ENCODE peak calls at places on chromosomes 3 and 15, in five cellular contexts. N, Z, H, J and C are unnamed samples.
A peak's percentile ranks its signal among the peaks of the same experiment; 100 is the strongest.

GRCh38 chr3:40653878-40654277 is 129.1 kb downstream of the ZNF621 start:
- DNase-seq in Z (no peak), H (no peak), J (no peak), N (no peak), C (no peak)

GRCh38 chr3:180913582-180914404 is 1.3 kb downstream of the FXR1 start:
- DNase-seq in H (no peak), J (peak; percentile 48), N (no peak), Z (peak; percentile 2), C (no peak)

GRCh38 chr3:45524605-45525004 is 69.9 kb upstream of the LIMD1 start:
- DNase-seq in H (peak; percentile 52), N (no peak), J (peak; percentile 56), Z (no peak), C (no peak)

GRCh38 chr3:84039091-84039490 is 919.7 kb upstream of the CADM2 start:
- DNase-seq in Z (no peak), J (no peak), N (no peak), H (no peak), C (no peak)

GRCh38 chr15:57743424-57743823 is 36.9 kb downstream of the POLR2M start:
- DNase-seq in Z (peak; percentile 59), N (no peak), H (no peak), J (no peak), C (no peak)

GRCh38 chr3:12046406-12046805 is 42.2 kb downstream of the SYN2 start:
- DNase-seq in Z (peak; percentile 7), N (no peak), H (no peak), J (peak; percentile 9), C (no peak)

GRCh38 chr15:64847448-64847847 is 5.7 kb downstream of the PLEKHO2 start:
- DNase-seq in Z (no peak), J (no peak), H (no peak), N (no peak), C (no peak)

GRCh38 chr3:7977245-7978103 is 524.1 kb upstream of the LMCD1 start:
- DNase-seq in J (peak; percentile 4), H (no peak), N (no peak), Z (no peak), C (no peak)

GRCh38 chr15:67066041-67067021 is 929 bp downstream of the SMAD3 start:
- DNase-seq in Z (peak; percentile 77), H (no peak), J (no peak), N (no peak), C (no peak)

GRCh38 chr15:90294601-90295269 is 29.3 kb downstream of the NGRN start:
- DNase-seq in N (no peak), J (no peak), Z (no peak), H (no peak), C (no peak)

GRCh38 chr3:81490541-81491288 is 270.7 kb downstream of the GBE1 start:
- DNase-seq in N (peak; percentile 61), J (peak; percentile 93), H (peak; percentile 79), Z (peak; percentile 94), C (peak; percentile 23)

GRCh38 chr15:33068007-33068441 is 126.5 kb downstream of the FMN1 start:
- DNase-seq in J (peak; percentile 39), Z (peak; percentile 28), N (no peak), H (peak; percentile 68), C (no peak)

GRCh38 chr3:157785071-157785826 is 282.0 kb upstream of the VEPH1 start:
- DNase-seq in J (peak; percentile 83), H (peak; percentile 93), N (no peak), Z (no peak), C (peak; percentile 62)

GRCh38 chr15:85580914-85581313 is 200.5 kb downstream of the AKAP13 start:
- DNase-seq in J (no peak), N (peak; percentile 40), Z (no peak), H (no peak), C (no peak)

GRCh38 chr3:185701891-185702563 is 115.9 kb downstream of the SENP2 start:
- DNase-seq in N (no peak), H (no peak), Z (peak; percentile 19), J (no peak), C (no peak)

GRCh38 chr3:191197761-191198160 is 1.3 kb upstream of the OSTN start:
- DNase-seq in Z (no peak), N (no peak), J (no peak), H (no peak), C (no peak)

GRCh38 chr15:25176616-25176923 is 221.8 kb downstream of the SNRPN start:
- DNase-seq in J (no peak), N (no peak), H (no peak), Z (no peak), C (no peak)

GRCh38 chr3:124413989-124414598 is 316.2 kb upstream of the UMPS start:
- DNase-seq in J (no peak), Z (no peak), H (no peak), N (no peak), C (no peak)

GRCh38 chr3:37704129-37704528 is 157.6 kb upstream of the CTDSPL start:
- DNase-seq in H (no peak), Z (no peak), N (no peak), J (no peak), C (no peak)

GRCh38 chr3:120625199-120625598 is 29.1 kb downstream of the NDUFB4 start:
- DNase-seq in H (peak; percentile 61), J (no peak), N (no peak), Z (no peak), C (no peak)

GRCh38 chr3:44931791-44932190 is 44.2 kb downstream of the ZDHHC3 start:
- DNase-seq in H (no peak), J (no peak), N (no peak), Z (no peak), C (no peak)

GRCh38 chr3:140711043-140711718 is 33.3 kb downstream of the TRIM42 start:
- DNase-seq in H (no peak), Z (no peak), N (no peak), J (no peak), C (no peak)

GRCh38 chr3:183892610-183893214 is 8.0 kb upstream of the PARL start:
- DNase-seq in H (no peak), J (no peak), Z (no peak), N (no peak), C (no peak)

GRCh38 chr3:52880474-52880873 is 16.9 kb downstream of the STIMATE start:
- DNase-seq in J (no peak), H (no peak), N (no peak), Z (no peak), C (no peak)

GRCh38 chr3:10982782-10983181 is 9.8 kb upstream of the SLC6A1 start:
- DNase-seq in J (no peak), N (no peak), H (no peak), Z (no peak), C (no peak)

GRCh38 chr3:47847256-47847655 is 44.3 kb downstream of the DHX30 start:
- DNase-seq in N (no peak), J (no peak), H (no peak), Z (no peak), C (no peak)

GRCh38 chr3:27568393-27568792 is 84.2 kb upstream of the SLC4A7 start:
- DNase-seq in N (no peak), Z (no peak), J (peak; percentile 62), H (peak; percentile 85), C (no peak)

GRCh38 chr3:101381809-101382208 is 61.4 kb upstream of the IMPG2 start:
- DNase-seq in J (peak; percentile 73), Z (peak; percentile 51), N (no peak), H (peak; percentile 42), C (no peak)

GRCh38 chr3:9253327-9253726 is 3.9 kb upstream of the SRGAP3 start:
- DNase-seq in J (no peak), Z (no peak), N (no peak), H (peak; percentile 48), C (no peak)

GRCh38 chr3:9248232-9249191 is 934 bp downstream of the SRGAP3 start:
- DNase-seq in Z (peak; percentile 50), J (no peak), N (no peak), H (no peak), C (no peak)

GRCh38 chr3:9250236-9250635 is 790 bp upstream of the SRGAP3 start:
- DNase-seq in Z (peak; percentile 28), H (no peak), N (no peak), J (no peak), C (no peak)

GRCh38 chr3:9249273-9250192 is at the start of gene SRGAP3:
- DNase-seq in N (peak; percentile 77), H (peak; percentile 89), J (peak; percentile 84), Z (peak; percentile 95), C (peak; percentile 56)

GRCh38 chr3:9251055-9251786 is 1.8 kb upstream of the SRGAP3 start:
- DNase-seq in H (no peak), Z (no peak), N (no peak), J (no peak), C (no peak)
- TF ChIP-seq CTCF in H (peak; percentile 66), Z (no peak), N (no peak), J (no peak), C (peak; percentile 0)

DNA sequence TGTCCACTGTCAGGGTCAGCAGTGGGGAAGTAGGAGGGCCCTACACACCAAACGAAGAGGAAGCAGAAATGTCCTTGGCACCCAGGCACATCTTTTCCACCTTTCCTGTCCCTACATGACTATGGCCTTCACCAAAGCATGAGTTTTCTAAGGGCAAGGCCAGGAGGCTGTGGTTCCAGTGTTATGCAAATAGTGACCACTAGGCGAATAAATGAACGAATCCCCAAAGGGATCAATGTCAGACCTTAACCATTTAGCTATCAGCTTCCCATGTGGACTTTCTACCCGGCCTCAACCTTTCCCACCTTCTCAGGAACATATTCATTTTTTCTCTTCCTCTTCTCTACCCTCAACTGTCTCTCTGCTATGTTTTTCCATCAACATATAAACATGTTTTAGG is 63.1 kb downstream of the NTRK3 start:
- DNase-seq in H (no peak), J (no peak), N (no peak), Z (no peak), C (no peak)
- TF ChIP-seq CTCF in H (peak; percentile 44), J (no peak), N (no peak), Z (peak; percentile 24), C (no peak)

GRCh38 chr3:78801923-78802587 is 965.7 kb downstream of the ROBO1 start:
- DNase-seq in Z (no peak), N (no peak), H (no peak), J (peak; percentile 40), C (no peak)
- TF ChIP-seq CTCF in Z (no peak), N (no peak), H (no peak), J (no peak), C (no peak)

DNA sequence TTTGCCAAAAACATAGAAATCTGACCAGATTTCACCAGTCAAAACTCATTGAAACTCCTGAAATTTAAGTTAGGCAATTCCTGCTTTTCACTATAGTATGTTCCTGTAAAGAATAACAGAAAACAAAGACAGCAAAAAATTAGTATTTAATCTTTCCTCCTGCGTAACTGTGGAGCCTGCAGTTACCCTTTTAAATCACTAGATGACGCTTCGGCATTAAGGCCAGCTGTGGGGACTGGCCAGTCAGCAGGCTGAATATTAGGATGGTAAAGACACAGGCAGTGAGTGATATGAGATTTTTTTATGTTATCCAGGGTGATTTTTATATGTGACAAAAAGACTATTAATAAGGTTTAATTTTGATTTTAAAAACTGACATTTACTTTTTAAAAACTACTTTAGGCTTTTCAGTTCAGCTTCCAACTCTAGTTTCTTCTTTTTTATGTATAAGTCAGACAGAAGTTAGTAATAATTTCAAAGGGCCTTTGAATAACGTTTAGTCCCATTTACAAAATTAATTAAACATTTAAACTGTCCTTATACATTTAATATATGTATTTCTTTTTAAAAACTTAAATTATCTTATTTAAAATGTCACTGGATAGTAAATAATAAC is 165.1 kb downstream of the PPM1L start:
- DNase-seq in N (no peak), Z (peak; percentile 61), H (peak; percentile 54), J (peak; percentile 57), C (peak; percentile 11)
- TF ChIP-seq CTCF in N (no peak), Z (peak; percentile 81), H (peak; percentile 89), J (peak; percentile 94), C (peak; percentile 98)